ENCODE peak calls at places on chromosome 2, in six cellular contexts. Y, W, Q, R, F and O are unnamed samples.

GRCh38 chr2:75560022-75560767 is 544 bp downstream of the EVA1A start:
- DNase-seq in R (peak; percentile 41), Q (peak; percentile 38), F (peak; percentile 57), Y (peak; percentile 73), W (peak; percentile 58), O (peak; percentile 71)

GRCh38 chr2:160246356-160246755 is 46.3 kb upstream of the ITGB6 start:
- DNase-seq in Y (no peak), Q (peak; percentile 63), R (no peak), W (no peak), F (peak; percentile 40), O (no peak)

GRCh38 chr2:18922276-18922675 is 332.9 kb upstream of the NT5C1B start:
- DNase-seq in Y (no peak), W (no peak), R (no peak), Q (peak; percentile 28), F (no peak), O (peak; percentile 22)

GRCh38 chr2:110674620-110675555 is 3.0 kb downstream of the BUB1 start:
- DNase-seq in Y (no peak), W (no peak), Q (peak; percentile 50), F (peak; percentile 89), R (no peak), O (peak; percentile 89)

GRCh38 chr2:72920317-72921087 is 3.2 kb downstream of the EMX1 start:
- DNase-seq in W (peak; percentile 63), Q (peak; percentile 30), Y (peak; percentile 81), R (no peak), F (peak; percentile 58), O (peak; percentile 75)

GRCh38 chr2:113973856-113974255 is 84.0 kb downstream of the ACTR3 start:
- DNase-seq in Q (no peak), Y (no peak), F (no peak), W (no peak), R (no peak), O (no peak)

GRCh38 chr2:160666019-160666676 is 172.5 kb upstream of the RBMS1 start:
- DNase-seq in R (no peak), W (no peak), Y (no peak), Q (peak; percentile 99), F (peak; percentile 99), O (no peak)

GRCh38 chr2:24231461-24231881 is 56.6 kb downstream of the FAM228A start:
- DNase-seq in Y (no peak), W (no peak), F (no peak), R (no peak), Q (peak; percentile 50), O (no peak)

GRCh38 chr2:46098606-46099005 is 198.6 kb upstream of the EPAS1 start:
- DNase-seq in W (no peak), Y (no peak), Q (peak; percentile 92), F (peak; percentile 74), R (no peak), O (no peak)

GRCh38 chr2:36455011-36455410 is 99.4 kb downstream of the CRIM1 start:
- DNase-seq in W (no peak), Y (no peak), F (peak; percentile 49), R (no peak), Q (no peak), O (no peak)

GRCh38 chr2:112834379-112835014 is 2.1 kb downstream of the IL1B start:
- DNase-seq in R (no peak), F (no peak), W (no peak), Y (no peak), Q (no peak), O (no peak)

GRCh38 chr2:112839407-112840067 is 3.0 kb upstream of the IL1B start:
- DNase-seq in F (no peak), Y (no peak), Q (no peak), R (no peak), W (no peak), O (no peak)

GRCh38 chr2:112833532-112833931 is 3.0 kb downstream of the IL1B start:
- DNase-seq in Y (no peak), W (no peak), F (no peak), R (no peak), Q (no peak), O (no peak)

GRCh38 chr2:112836695-112837117 is at the start of gene IL1B:
- DNase-seq in F (peak; percentile 39), R (no peak), W (no peak), Y (no peak), Q (peak; percentile 81), O (no peak)

GRCh38 chr2:112835553-112836535 is 735 bp downstream of the IL1B start:
- DNase-seq in Y (no peak), Q (no peak), W (no peak), R (no peak), F (no peak), O (no peak)
- H3K27ac ChIP-seq in Y (no peak overlapping the region), Q (no peak overlapping the region), W (no peak overlapping the region), R (no peak overlapping the region), F (no peak overlapping the region), O (no peak overlapping the region)

DNA sequence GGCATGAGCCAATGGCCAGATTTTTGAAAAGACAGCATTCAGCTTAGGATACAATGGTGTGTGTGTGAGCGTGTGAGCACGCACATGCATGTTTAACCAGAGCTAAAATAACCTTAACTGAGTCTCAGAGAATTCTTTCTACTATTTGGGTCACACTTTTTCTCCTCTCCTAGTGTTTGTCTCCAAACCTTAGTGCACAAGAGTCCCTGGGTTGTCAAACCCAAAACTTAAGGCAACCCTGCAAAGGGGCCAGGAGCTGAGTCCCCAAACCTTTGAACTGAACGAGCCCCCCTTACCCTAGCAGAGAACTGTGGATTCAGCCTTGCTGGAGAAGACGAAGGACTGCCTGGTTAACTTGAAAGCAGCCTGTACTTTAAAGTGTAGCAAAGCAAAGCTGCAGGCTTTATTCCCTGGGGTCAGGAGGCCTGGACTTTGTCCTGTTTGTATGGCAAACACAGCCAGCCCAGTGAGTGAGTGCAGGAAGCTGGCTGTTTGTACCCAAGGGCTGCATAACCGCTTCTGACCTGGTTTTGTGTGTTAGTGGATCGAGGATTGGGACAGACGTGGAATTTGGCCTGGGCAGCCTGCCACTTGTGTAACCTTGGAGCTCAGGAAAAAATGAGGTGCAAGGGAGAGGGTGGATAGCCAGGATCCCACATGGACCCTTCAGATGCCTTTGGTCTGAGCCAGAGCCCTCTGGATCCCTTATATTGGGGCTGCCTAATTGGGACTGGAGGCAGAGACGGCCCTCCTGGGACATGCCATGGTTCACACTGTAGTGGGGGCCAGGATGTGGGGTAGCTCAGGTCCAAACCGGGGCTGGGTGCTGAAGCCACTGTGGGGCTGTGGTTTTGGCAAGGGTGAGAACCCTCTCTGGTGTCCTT is 6.4 kb upstream of the PSMD1 start:
- DNase-seq in R (no peak), W (no peak), Y (no peak), F (peak; percentile 10), Q (no peak), O (no peak)
- H2BK15ac ChIP-seq in R (no peak overlapping the region), W (no peak overlapping the region), Y (no peak overlapping the region), F (no peak overlapping the region), Q (no peak overlapping the region), O (no peak overlapping the region)

DNA sequence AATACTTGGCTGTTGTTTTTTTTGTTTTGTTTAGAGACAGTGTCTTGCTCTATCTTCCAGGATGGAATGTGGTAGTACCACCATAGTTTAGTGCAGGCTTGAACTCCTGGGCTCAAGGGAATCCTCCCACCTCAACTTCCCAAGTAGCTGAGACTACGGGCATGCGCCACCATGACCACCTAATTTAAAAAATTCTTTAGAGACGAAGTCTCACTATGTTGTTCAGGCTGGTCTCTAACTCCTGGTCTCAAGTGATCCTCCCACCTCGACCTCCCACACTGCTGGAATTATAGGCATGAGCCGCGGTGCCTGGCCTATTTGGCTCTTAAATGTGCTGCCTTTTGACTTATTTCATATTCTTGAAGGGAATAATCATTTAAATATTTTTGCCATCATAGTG is 60.1 kb downstream of the PTPN4 start:
- DNase-seq in F (no peak), R (no peak), Q (no peak), Y (no peak), W (no peak), O (no peak)
- H3K27ac ChIP-seq in F (peak overlapping the region; percentile 50), R (no peak overlapping the region), Q (no peak overlapping the region), Y (no peak overlapping the region), W (no peak overlapping the region), O (no peak overlapping the region)

GRCh38 chr2:54247115-54247514 is 8.9 kb downstream of the TSPYL6 start:
- DNase-seq in W (no peak), Y (no peak), Q (peak; percentile 29), R (no peak), F (no peak), O (no peak)
- H2BK15ac ChIP-seq in W (no peak overlapping the region), Y (no peak overlapping the region), Q (no peak overlapping the region), R (no peak overlapping the region), F (no peak overlapping the region), O (no peak overlapping the region)

GRCh38 chr2:174059875-174060226 is 94.7 kb upstream of the SP3 start:
- DNase-seq in F (peak; percentile 55), W (no peak), Q (peak; percentile 75), R (no peak), Y (no peak), O (no peak)

GRCh38 chr2:174067815-174068214 is 102.6 kb upstream of the SP3 start:
- DNase-seq in Y (no peak), Q (no peak), R (no peak), W (no peak), F (no peak), O (no peak)

GRCh38 chr2:174062934-174063333 is 97.8 kb upstream of the SP3 start:
- DNase-seq in W (no peak), Q (no peak), R (peak; percentile 65), Y (no peak), F (no peak), O (peak; percentile 58)

GRCh38 chr2:174066871-174067270 is 101.7 kb upstream of the SP3 start:
- DNase-seq in R (no peak), Y (no peak), F (no peak), Q (no peak), W (no peak), O (no peak)

GRCh38 chr2:174063492-174064092 is 98.4 kb upstream of the SP3 start:
- DNase-seq in Y (no peak), F (no peak), R (no peak), Q (no peak), W (no peak), O (no peak)
- H3K27ac ChIP-seq in Y (no peak overlapping the region), F (no peak overlapping the region), R (no peak overlapping the region), Q (no peak overlapping the region), W (no peak overlapping the region), O (peak overlapping the region; percentile 72)